ENCODE peak calls at places on chromosomes 13 and 19, in nine cellular contexts. Z is breast epithelium; D is fibroblast of mammary gland; W is progenitor cell of endocrine pancreas; M is dorsolateral prefrontal cortex; C is keratinocyte; R is foreskin melanocyte; B is effector memory CD4-positive, alpha-beta T cell; U is OCI-M1. F is an unnamed sample.

GRCh38 chr19:4297901-4298771 is 4.1 kb downstream of the TMIGD2 start:
- DNase-seq in C (no peak), D (no peak), R (no peak), W (no peak), M (no peak), U (no peak), B (no peak), Z (no peak), F (no peak)

GRCh38 chr13:96822900-96823299 is 171.4 kb downstream of the OXGR1 start:
- DNase-seq in D (peak), Z (no peak), M (no peak), U (peak), R (no peak), B (no peak), C (no peak), W (no peak), F (peak)

GRCh38 chr13:33003458-33004019 is 12.7 kb upstream of the KL start:
- DNase-seq in M (no peak), Z (no peak), U (no peak), R (no peak), W (no peak), D (no peak), C (no peak), B (no peak), F (no peak)

GRCh38 chr19:6632002-6632621 is 37.8 kb downstream of the TNFSF14 start:
- DNase-seq in B (peak), U (peak), M (peak), C (no peak), W (peak), D (peak), Z (no peak), R (peak), F (peak)

GRCh38 chr13:114049026-114049425 is 75.2 kb upstream of the C13orf46 start:
- DNase-seq in D (no peak), M (no peak), R (no peak), Z (no peak), B (no peak), U (no peak), W (no peak), C (no peak), F (no peak)

GRCh38 chr13:97878421-97879375 is 74.8 kb upstream of the IPO5 start:
- DNase-seq in Z (no peak), R (no peak), D (no peak), M (no peak), B (no peak), W (no peak), C (no peak), U (no peak), F (no peak)

GRCh38 chr13:28329395-28330158 is 165.4 kb downstream of the FLT1 start:
- DNase-seq in R (no peak), D (peak), C (no peak), Z (no peak), B (no peak), U (no peak), W (no peak), M (no peak), F (no peak)

GRCh38 chr19:1094655-1094977 is 559 bp downstream of the POLR2E start:
- DNase-seq in U (no peak), M (no peak), D (no peak), W (no peak), C (no peak), B (no peak), Z (no peak), R (no peak), F (no peak)

GRCh38 chr19:39385629-39386411 is 5.1 kb downstream of the PAF1 start:
- DNase-seq in B (no peak), R (no peak), U (no peak), C (no peak), M (no peak), W (no peak), D (no peak), Z (no peak), F (no peak)

GRCh38 chr13:98300956-98301641 is 124.0 kb upstream of the RNF113B start:
- DNase-seq in D (no peak), Z (no peak), C (no peak), M (no peak), B (no peak), U (no peak), W (no peak), R (no peak), F (no peak)

GRCh38 chr19:42052241-42052863 is 17.7 kb downstream of the GRIK5 start:
- DNase-seq in Z (no peak), U (no peak), D (no peak), M (no peak), R (no peak), B (no peak), C (no peak), W (no peak), F (peak)

GRCh38 chr13:102628559-102628958 is 31.8 kb downstream of the TPP2 start:
- DNase-seq in R (no peak), B (no peak), W (no peak), C (no peak), Z (no peak), U (no peak), M (no peak), D (no peak), F (no peak)

GRCh38 chr13:79225487-79226232 is 180.4 kb downstream of the RBM26 start:
- DNase-seq in U (no peak), D (no peak), Z (no peak), R (peak), M (no peak), W (no peak), B (no peak), C (no peak), F (no peak)

GRCh38 chr19:49468746-49469447 is 5.1 kb upstream of the FLT3LG start:
- DNase-seq in R (no peak), M (no peak), W (no peak), B (peak), U (peak), D (peak), C (peak), Z (no peak), F (no peak)

GRCh38 chr19:15213715-15214381 is 13.1 kb upstream of the NOTCH3 start:
- DNase-seq in Z (no peak), B (no peak), U (no peak), M (no peak), W (no peak), D (peak), C (no peak), R (no peak), F (no peak)

GRCh38 chr19:39733841-39734240 is 4.0 kb downstream of the CLC start:
- DNase-seq in B (no peak), D (no peak), R (no peak), C (no peak), Z (no peak), M (no peak), U (no peak), W (no peak), F (no peak)

GRCh38 chr13:76683854-76684253 is 202.4 kb downstream of the KCTD12 start:
- DNase-seq in M (no peak), R (no peak), W (no peak), Z (no peak), U (no peak), B (no peak), C (no peak), D (no peak), F (no peak)

GRCh38 chr19:35639321-35639639 is 2.3 kb upstream of the ETV2 start:
- DNase-seq in B (no peak), Z (no peak), U (no peak), R (no peak), M (no peak), W (no peak), C (no peak), D (no peak), F (no peak)

GRCh38 chr13:65913173-65913572 is 1317.0 kb downstream of the PCDH9 start:
- DNase-seq in M (no peak), Z (no peak), D (peak), B (no peak), R (peak), U (no peak), C (no peak), W (no peak), F (no peak)

GRCh38 chr13:51590966-51591627 is 6.8 kb downstream of the WDFY2 start:
- DNase-seq in U (peak), Z (no peak), M (no peak), D (peak), B (no peak), W (no peak), C (no peak), R (peak), F (peak)